ENCODE peak calls at places on chromosomes 1 and 21, in seven cellular contexts. M is HCT116; H is tibial artery; L is brain microvascular endothelial cell; P is CD8-positive, alpha-beta T cell; J is ovary; S is adrenal gland. O is an unnamed sample. For H3K36me3, the result is how much of the 10 kb centered on the place peaks cover.

GRCh38 chr1:82388679-82389078 is 587.9 kb downstream of the ADGRL2 start:
- DNase-seq in M (no peak), H (no peak), L (peak), P (no peak), J (no peak), S (no peak), O (peak)

GRCh38 chr1:210347112-210347511 is 18.4 kb downstream of the HHAT start:
- DNase-seq in M (no peak), H (no peak), L (no peak), P (no peak), J (no peak), S (no peak), O (peak)

GRCh38 chr1:65429806-65430205 is 9.3 kb downstream of the LEPR start:
- DNase-seq in M (no peak), H (no peak), L (peak), P (no peak), J (peak), S (peak), O (peak)

GRCh38 chr1:101081496-101082282 is 56.1 kb upstream of the DPH5 start:
- DNase-seq in M (no peak), H (no peak), L (no peak), P (peak), J (no peak), S (no peak), O (no peak)

GRCh38 chr1:219304227-219305226 is 130.8 kb downstream of the LYPLAL1 start:
- DNase-seq in M (no peak), H (peak), L (peak), P (no peak), J (no peak), S (peak), O (peak)

GRCh38 chr1:180186831-180187230 is 32.2 kb downstream of the QSOX1 start:
- DNase-seq in M (no peak), H (no peak), L (no peak), P (no peak), J (no peak), S (no peak), O (no peak)

GRCh38 chr1:164563821-164564251 is 4.9 kb downstream of the PBX1 start:
- DNase-seq in M (no peak), H (no peak), L (no peak), P (no peak), J (no peak), S (no peak), O (peak)

GRCh38 chr1:65309317-65310077 is at the start of gene DNAJC6:
- DNase-seq in M (no peak), H (peak), L (peak), P (peak), J (peak), S (peak), O (peak)

GRCh38 chr1:51234721-51235425 is 1.2 kb upstream of the RNF11 start:
- DNase-seq in M (no peak), H (peak), L (peak), P (peak), J (peak), S (peak), O (peak)

GRCh38 chr1:75174031-75174760 is 40.0 kb downstream of the LHX8 start:
- DNase-seq in M (no peak), H (no peak), L (no peak), P (no peak), J (no peak), S (no peak), O (no peak)

GRCh38 chr1:91098299-91098901 is 76.6 kb upstream of the ZNF644 start:
- DNase-seq in M (no peak), H (no peak), L (no peak), P (no peak), J (no peak), S (no peak), O (peak)

GRCh38 chr1:5868931-5869500 is 123.2 kb downstream of the NPHP4 start:
- DNase-seq in M (no peak), H (no peak), L (no peak), P (no peak), J (no peak), S (no peak), O (no peak)

GRCh38 chr1:68503085-68503484 is 6.2 kb upstream of the DEPDC1 start:
- DNase-seq in M (no peak), H (no peak), L (no peak), P (no peak), J (no peak), S (no peak), O (no peak)

GRCh38 chr21:18725653-18726052 is 322.1 kb upstream of the TMPRSS15 start:
- DNase-seq in M (no peak), H (no peak), L (no peak), P (no peak), J (no peak), S (no peak), O (no peak)

GRCh38 chr1:158999301-159000069 is 10.2 kb upstream of the IFI16 start:
- DNase-seq in M (no peak), H (peak), L (peak), P (no peak), J (peak), S (peak), O (peak)

GRCh38 chr1:183164350-183164749 is 21.7 kb upstream of the LAMC2 start:
- DNase-seq in M (peak), H (no peak), L (peak), P (no peak), J (no peak), S (no peak), O (peak)

GRCh38 chr1:230167419-230167852 is 100.4 kb downstream of the GALNT2 start:
- DNase-seq in M (peak), H (no peak), L (peak), P (peak), J (peak), S (no peak), O (peak)

GRCh38 chr1:3315991-3316943 is 138.2 kb upstream of the ARHGEF16 start:
- DNase-seq in M (no peak), H (no peak), L (no peak), P (no peak), J (no peak), S (no peak), O (no peak)

GRCh38 chr1:181129771-181130606 is 41.5 kb downstream of the IER5 start:
- DNase-seq in M (no peak), H (no peak), L (no peak), P (no peak), J (no peak), S (no peak), O (no peak)

GRCh38 chr1:117609471-117609911 is 3.6 kb downstream of the TENT5C start:
- DNase-seq in M (no peak), H (peak), L (no peak), P (no peak), J (peak), S (no peak), O (no peak)

GRCh38 chr1:35539073-35539823 is 18.0 kb downstream of the KIAA0319L start:
- DNase-seq in M (no peak), H (no peak), L (no peak), P (peak), J (no peak), S (no peak), O (peak)

GRCh38 chr1:199684686-199685273 is 342.7 kb upstream of the NR5A2 start:
- DNase-seq in M (peak), H (no peak), L (peak), P (peak), J (no peak), S (peak), O (peak)

GRCh38 chr1:48793863-48794262 is 17.2 kb upstream of the BEND5 start:
- DNase-seq in M (no peak), H (no peak), L (no peak), P (no peak), J (no peak), S (no peak), O (no peak)

GRCh38 chr1:169507413-169507812 is 21.7 kb upstream of the SLC19A2 start:
- DNase-seq in M (no peak), H (no peak), L (no peak), P (no peak), J (no peak), S (no peak), O (no peak)

GRCh38 chr1:43711049-43711448 is 3.7 kb downstream of the ST3GAL3 start:
- DNase-seq in M (no peak), H (no peak), L (peak), P (no peak), J (no peak), S (no peak), O (peak)

GRCh38 chr1:158521666-158522058 is 32.5 kb downstream of the OR6Y1 start:
- DNase-seq in M (no peak), H (no peak), L (no peak), P (no peak), J (no peak), S (no peak), O (no peak)

DNA sequence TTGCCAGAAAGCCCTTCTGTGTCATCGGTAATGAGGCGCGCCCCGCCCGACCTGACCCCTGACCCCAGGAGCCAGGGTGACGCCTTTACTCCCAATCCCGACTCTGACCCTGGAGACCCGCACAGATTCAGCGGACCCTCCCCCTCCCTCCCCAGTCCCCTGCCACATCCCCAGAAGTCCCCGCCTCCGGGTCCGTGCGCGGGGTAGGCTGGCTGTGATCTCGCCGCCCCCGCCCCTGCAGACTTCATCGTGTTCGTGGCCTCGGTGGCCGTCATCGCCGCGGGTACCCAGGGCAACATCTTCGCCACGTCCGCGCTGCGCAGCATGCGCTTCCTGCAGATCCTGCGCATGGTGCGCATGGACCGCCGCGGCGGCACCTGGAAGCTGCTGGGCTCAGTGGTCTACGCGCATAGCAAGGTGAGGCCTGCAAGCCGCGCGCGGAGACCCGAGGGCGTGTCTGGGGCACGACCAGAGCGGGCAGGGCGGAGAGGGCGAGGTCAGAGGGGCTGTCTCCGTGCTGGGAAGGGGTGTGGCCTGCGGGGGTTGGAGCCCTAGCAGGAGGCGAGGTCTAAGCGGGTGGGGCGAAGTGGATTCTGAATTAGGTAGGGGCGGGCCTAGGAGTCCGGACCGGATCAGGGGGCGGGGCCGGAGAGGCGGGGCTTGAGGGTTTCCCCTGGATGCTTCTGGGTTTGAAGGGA is 34.8 kb downstream of the KCNQ4 start:
- DNase-seq in M (no peak), H (no peak), L (no peak), P (peak), J (no peak), S (no peak), O (peak)
- H3K4me3 ChIP-seq in M (no peak), H (peak), L (peak), P (peak), J (no peak), S (no peak), O (peak)

GRCh38 chr1:10889628-10890353 is 93.3 kb upstream of the CASZ1 start:
- DNase-seq in M (no peak), H (no peak), L (no peak), P (no peak), J (no peak), S (no peak), O (no peak)

GRCh38 chr1:10888791-10889627 is 92.6 kb upstream of the CASZ1 start:
- DNase-seq in M (no peak), H (no peak), L (no peak), P (no peak), J (no peak), S (no peak), O (no peak)

GRCh38 chr1:10890391-10891073 is 94.1 kb upstream of the CASZ1 start:
- DNase-seq in M (no peak), H (no peak), L (no peak), P (no peak), J (no peak), S (no peak), O (peak)

GRCh38 chr1:10891081-10891480 is 94.6 kb upstream of the CASZ1 start:
- DNase-seq in M (no peak), H (no peak), L (no peak), P (no peak), J (no peak), S (no peak), O (peak)

DNA sequence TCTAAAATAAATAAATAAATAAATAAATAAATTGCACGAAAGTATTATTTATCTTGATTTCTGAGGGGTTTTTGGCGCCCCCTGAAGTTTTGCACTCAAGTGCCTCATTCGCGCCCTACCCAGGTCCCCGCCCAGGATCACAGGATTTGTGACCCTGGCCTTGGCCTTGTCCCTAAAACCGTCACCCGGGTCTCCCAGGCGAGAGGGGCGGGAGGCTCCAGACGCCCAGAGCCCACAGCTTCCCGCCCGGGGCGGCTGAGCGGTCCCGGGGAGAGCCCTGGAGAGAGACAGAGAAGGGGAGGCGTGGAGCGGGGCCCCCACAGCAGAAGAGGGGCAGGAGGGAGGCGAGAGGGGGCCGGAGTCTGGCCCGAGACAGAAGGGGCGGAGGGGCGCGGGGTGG is 91.8 kb upstream of the CASZ1 start:
- DNase-seq in M (no peak), H (no peak), L (no peak), P (no peak), J (no peak), S (no peak), O (no peak)
- TF ChIP-seq CTCF in M (no peak), H (no peak), L (peak), P (no peak), J (no peak), S (no peak), O (no peak)

GRCh38 chr1:228282329-228283042 is 74.6 kb downstream of the OBSCN start:
- DNase-seq in M (no peak), H (no peak), L (no peak), P (no peak), J (no peak), S (peak), O (no peak)
- H3K36me3 ChIP-seq in M (under half), H (under half), L (under half), P (under half), J (under half), S (under half), O (under half)

DNA sequence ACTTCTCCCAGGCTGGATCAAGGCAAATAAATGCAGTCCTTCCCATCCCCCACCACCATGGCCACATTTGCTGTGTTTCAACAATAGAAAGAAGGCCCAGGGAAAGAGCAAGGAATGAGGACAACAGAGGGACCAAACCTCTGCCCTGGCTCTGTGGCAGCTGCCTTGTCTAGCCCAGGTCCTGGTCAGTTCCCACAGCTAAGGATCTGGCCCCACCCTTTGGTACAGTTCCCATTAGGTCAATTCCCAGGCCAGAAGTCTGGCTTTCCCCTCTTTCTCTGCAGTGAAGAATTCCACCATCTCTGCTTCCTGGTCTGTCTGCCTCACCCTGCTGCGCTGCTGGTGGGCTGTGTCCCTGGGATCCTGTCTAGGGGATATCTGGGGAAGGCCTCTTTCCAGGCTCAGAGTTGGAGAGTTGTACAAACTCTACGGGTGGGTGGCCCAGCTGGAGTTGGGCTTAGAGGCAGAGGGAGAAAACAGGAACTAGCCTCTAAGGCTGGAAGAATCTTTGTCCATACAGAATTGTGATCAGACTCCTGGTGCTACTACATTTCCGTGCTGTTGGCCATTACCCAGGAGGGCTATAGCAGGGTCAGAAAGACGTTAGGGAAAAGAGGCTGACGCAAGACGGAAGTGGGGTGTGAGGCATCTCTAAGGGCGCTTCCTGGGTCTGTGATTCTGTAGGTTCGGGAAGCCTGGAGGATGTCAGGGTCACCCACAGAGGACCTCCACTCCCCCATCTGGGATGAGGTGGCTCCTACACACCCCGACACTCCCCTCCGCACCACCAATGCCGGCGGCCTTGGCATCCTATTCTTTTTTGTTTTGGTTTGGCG is 957 bp upstream of the NDUFS2 start:
- DNase-seq in M (no peak), H (peak), L (peak), P (no peak), J (peak), S (no peak), O (no peak)
- H3K4me3 ChIP-seq in M (peak), H (peak), L (peak), P (peak), J (peak), S (peak), O (no peak)

DNA sequence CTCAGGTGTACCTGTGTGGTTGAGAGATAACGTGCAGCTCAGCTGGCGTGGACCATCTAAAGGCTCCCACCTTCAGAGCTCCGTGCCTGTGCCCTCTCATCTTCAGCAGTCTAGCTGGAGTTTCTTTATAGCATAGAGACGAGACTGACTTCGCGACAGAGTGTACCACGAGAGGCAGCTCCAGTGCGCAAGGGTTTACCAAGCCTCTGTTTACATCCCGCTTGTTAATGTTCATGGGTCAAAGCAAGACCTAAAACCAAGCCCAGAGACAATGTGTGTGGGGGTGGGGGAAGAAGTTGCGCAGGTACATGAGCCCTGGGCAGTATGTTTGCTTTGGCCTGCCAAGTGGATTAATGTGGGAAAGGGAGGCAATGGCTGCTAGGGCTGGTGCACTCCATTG is 15.6 kb downstream of the RHOU start:
- DNase-seq in M (no peak), H (no peak), L (no peak), P (no peak), J (no peak), S (no peak), O (no peak)
- TF ChIP-seq CTCF in M (no peak), H (no peak), L (no peak), P (no peak), J (no peak), S (no peak), O (no peak)

GRCh38 chr1:21241761-21242581 is 48.3 kb downstream of the ECE1 start:
- DNase-seq in M (no peak), H (no peak), L (no peak), P (no peak), J (no peak), S (no peak), O (no peak)
- H3K36me3 ChIP-seq in M (under half), H (half or more), L (half or more), P (under half), J (under half), S (under half), O (under half)

GRCh38 chr1:109661391-109661790 is 5.5 kb downstream of the GSTM4 start:
- DNase-seq in M (no peak), H (peak), L (no peak), P (no peak), J (no peak), S (no peak), O (no peak)
- H3K4me3 ChIP-seq in M (no peak), H (no peak), L (no peak), P (no peak), J (no peak), S (no peak), O (no peak)

GRCh38 chr1:94865369-94865768 is 45.2 kb downstream of the SLC44A3 start:
- DNase-seq in M (no peak), H (no peak), L (no peak), P (no peak), J (no peak), S (no peak), O (peak)
- TF ChIP-seq CTCF in M (no peak), H (no peak), L (no peak), P (no peak), J (no peak), S (no peak), O (no peak)

GRCh38 chr1:26879793-26880192 is 10.3 kb downstream of the GPN2 start:
- DNase-seq in M (no peak), H (no peak), L (no peak), P (no peak), J (no peak), S (no peak), O (no peak)
- H3K36me3 ChIP-seq in M (under half), H (half or more), L (half or more), P (under half), J (under half), S (under half), O (under half)

GRCh38 chr1:14672030-14672429 is 73.5 kb downstream of the KAZN start:
- DNase-seq in M (no peak), H (no peak), L (no peak), P (no peak), J (no peak), S (no peak), O (no peak)

GRCh38 chr1:14674030-14674429 is 75.5 kb downstream of the KAZN start:
- DNase-seq in M (no peak), H (no peak), L (no peak), P (no peak), J (no peak), S (no peak), O (no peak)

GRCh38 chr1:14666376-14666775 is 67.9 kb downstream of the KAZN start:
- DNase-seq in M (no peak), H (no peak), L (no peak), P (no peak), J (no peak), S (no peak), O (peak)

GRCh38 chr1:14663773-14664172 is 65.3 kb downstream of the KAZN start:
- DNase-seq in M (no peak), H (no peak), L (no peak), P (no peak), J (no peak), S (no peak), O (no peak)

DNA sequence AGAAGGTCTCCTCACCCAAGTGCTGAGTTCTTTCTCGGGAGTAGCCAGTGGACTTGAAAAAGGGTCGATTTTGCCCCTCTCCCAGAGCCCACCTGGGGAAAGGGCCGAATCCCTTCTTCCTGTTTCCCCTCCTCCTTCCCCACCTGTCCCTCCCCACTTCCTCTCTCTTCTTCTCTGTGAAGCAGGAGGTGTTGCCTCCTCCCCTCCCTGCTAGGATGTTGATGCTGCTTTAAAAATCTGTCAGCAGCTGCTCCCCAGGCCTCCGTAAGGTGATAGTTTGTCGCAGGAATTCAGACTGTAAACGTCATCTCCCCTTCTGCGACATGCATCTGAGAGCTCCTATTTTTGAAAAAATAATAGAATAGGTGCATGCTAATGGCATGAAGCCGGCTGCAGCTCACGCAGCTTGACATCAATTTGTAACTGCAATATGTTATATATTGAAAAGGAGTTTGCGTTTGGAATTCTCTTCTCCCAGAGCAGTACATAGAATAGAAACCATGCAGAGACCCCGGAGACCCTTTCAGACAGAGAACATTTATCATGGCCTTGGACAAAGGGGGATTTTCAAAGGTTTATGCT is 70.1 kb downstream of the KAZN start:
- DNase-seq in M (no peak), H (no peak), L (no peak), P (no peak), J (no peak), S (no peak), O (no peak)
- H3K4me3 ChIP-seq in M (no peak), H (no peak), L (no peak), P (no peak), J (no peak), S (no peak), O (no peak)

O was measured in bronchial epithelial cell.